ENCODE peak calls at places on chromosomes 16 and 17, in six cellular contexts. R, M, J, S, Y and I are unnamed samples.

GRCh38 chr16:9703731-9704130 is 478.5 kb downstream of the GRIN2A start:
- DNase-seq in R (peak), M (no peak), J (no peak), S (no peak), Y (no peak), I (no peak)

GRCh38 chr16:65660390-65660789 is 538.5 kb upstream of the CDH11 start:
- DNase-seq in R (peak), M (no peak), J (no peak), S (no peak), Y (no peak), I (no peak)

GRCh38 chr17:152860-153420 is 15.6 kb downstream of the SCGB1C2 start:
- DNase-seq in R (no peak), M (no peak), J (no peak), S (peak), Y (no peak), I (peak)

GRCh38 chr16:72508196-72508595 is 336.2 kb upstream of the PMFBP1 start:
- DNase-seq in R (peak), M (no peak), J (no peak), S (no peak), Y (no peak), I (no peak)

GRCh38 chr16:20300312-20301097 is 26.8 kb downstream of the GP2 start:
- DNase-seq in R (peak), M (peak), J (peak), S (no peak), Y (peak), I (no peak)

GRCh38 chr17:42399948-42400843 is 12.0 kb upstream of the STAT3 start:
- DNase-seq in R (no peak), M (peak), J (peak), S (no peak), Y (no peak), I (no peak)

GRCh38 chr16:51153275-51153991 is 2.4 kb upstream of the SALL1 start:
- DNase-seq in R (no peak), M (peak), J (no peak), S (no peak), Y (no peak), I (no peak)

GRCh38 chr16:23110257-23110899 is 38.9 kb downstream of the USP31 start:
- DNase-seq in R (no peak), M (no peak), J (no peak), S (no peak), Y (no peak), I (no peak)

GRCh38 chr17:73348018-73348823 is 36.4 kb upstream of the CDC42EP4 start:
- DNase-seq in R (no peak), M (peak), J (no peak), S (no peak), Y (no peak), I (no peak)

GRCh38 chr16:85554114-85554790 is 58.9 kb upstream of the GSE1 start:
- DNase-seq in R (peak), M (peak), J (no peak), S (peak), Y (peak), I (no peak)

GRCh38 chr16:7317982-7318381 is 14.7 kb upstream of the RBFOX1 start:
- DNase-seq in R (no peak), M (no peak), J (no peak), S (no peak), Y (no peak), I (no peak)

GRCh38 chr16:79007614-79008013 is 592.9 kb downstream of the MAF start:
- DNase-seq in R (no peak), M (no peak), J (no peak), S (no peak), Y (no peak), I (no peak)

GRCh38 chr17:62109378-62109902 is 44.4 kb upstream of the MED13 start:
- DNase-seq in R (peak), M (peak), J (peak), S (no peak), Y (peak), I (no peak)

DNA sequence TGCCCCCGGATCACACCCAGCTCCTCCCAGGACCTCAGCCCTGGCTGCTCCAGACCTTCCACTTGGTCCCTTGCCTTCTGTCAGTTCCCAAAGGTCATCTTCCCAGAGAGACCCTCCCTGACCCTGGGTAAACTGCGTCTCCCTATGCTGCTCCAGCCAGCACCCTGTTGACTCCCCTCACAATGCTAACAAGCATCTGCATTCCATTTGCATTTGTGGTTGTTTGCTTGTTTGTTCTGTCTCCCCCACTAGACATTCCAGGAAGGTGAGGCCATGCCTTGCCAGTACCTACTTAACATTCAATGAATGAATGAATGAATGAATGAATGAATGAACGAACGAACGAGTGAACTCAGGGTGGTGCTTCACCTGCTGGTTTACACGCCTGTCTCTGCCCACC is 171.2 kb downstream of the WSCD1 start:
- DNase-seq in R (no peak), M (peak), J (no peak), S (no peak), Y (no peak), I (no peak)
- H3K27ac ChIP-seq in R (no peak), M (no peak), J (no peak), S (no peak), Y (no peak), I (no peak)

GRCh38 chr17:8467527-8467926 is 31.8 kb downstream of the NDEL1 start:
- DNase-seq in R (no peak), M (no peak), J (no peak), S (no peak), Y (no peak), I (no peak)

GRCh38 chr17:8469964-8470363 is 34.3 kb downstream of the NDEL1 start:
- DNase-seq in R (no peak), M (no peak), J (no peak), S (no peak), Y (no peak), I (no peak)

GRCh38 chr17:8470447-8471047 is 34.9 kb downstream of the NDEL1 start:
- DNase-seq in R (peak), M (no peak), J (no peak), S (peak), Y (no peak), I (no peak)

GRCh38 chr17:8468109-8468508 is 32.4 kb downstream of the NDEL1 start:
- DNase-seq in R (no peak), M (no peak), J (no peak), S (no peak), Y (no peak), I (no peak)

DNA sequence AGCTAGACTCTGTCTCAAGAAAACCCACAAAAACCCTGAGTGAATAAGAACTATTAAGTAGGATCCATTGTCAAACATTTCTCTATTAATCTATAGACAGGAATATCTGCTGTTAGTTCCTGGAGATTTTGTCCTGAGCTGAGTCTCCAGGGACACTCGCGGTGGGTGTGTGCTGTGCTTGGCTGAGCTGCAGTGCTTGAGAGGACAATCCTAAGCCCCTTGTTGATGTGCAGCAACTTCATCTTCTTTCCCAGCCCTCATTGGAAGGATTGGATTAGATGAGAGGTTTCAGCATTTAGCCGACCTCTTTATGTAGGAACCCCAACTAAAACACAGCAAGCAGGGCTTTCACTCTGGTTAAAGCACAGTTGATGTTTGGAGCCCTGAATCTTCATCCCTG is 33.3 kb downstream of the NDEL1 start:
- DNase-seq in R (no peak), M (no peak), J (no peak), S (no peak), Y (no peak), I (no peak)
- H3K27ac ChIP-seq in R (no peak), M (no peak), J (no peak), S (peak), Y (no peak), I (no peak)

GRCh38 chr17:48721009-48721402 is 1.3 kb downstream of the PRAC1 start:
- DNase-seq in R (no peak), M (no peak), J (no peak), S (peak), Y (no peak), I (no peak)
- H3K27ac ChIP-seq in R (no peak), M (no peak), J (no peak), S (no peak), Y (no peak), I (no peak)

GRCh38 chr17:63645775-63646491 is 23.7 kb downstream of the MAP3K3 start:
- DNase-seq in R (peak), M (no peak), J (no peak), S (no peak), Y (no peak), I (no peak)
- H3K27ac ChIP-seq in R (no peak), M (no peak), J (no peak), S (peak), Y (no peak), I (no peak)